ENCODE peak calls at places on chromosome 22, in four cellular contexts. N, Z, K and Y are unnamed samples.

GRCh38 chr22:24807284-24807950 is 1.4 kb downstream of the SGSM1 start:
- DNase-seq in N (no peak), Z (no peak), K (no peak), Y (peak)

GRCh38 chr22:46214149-46214548 is 35.9 kb downstream of the CDPF1 start:
- DNase-seq in N (no peak), Z (no peak), K (no peak), Y (no peak)

GRCh38 chr22:25120761-25121212 is 78.9 kb upstream of the CRYBB3 start:
- DNase-seq in N (peak), Z (no peak), K (no peak), Y (no peak)

GRCh38 chr22:47787501-47788227 is 1025.2 kb downstream of the TBC1D22A start:
- DNase-seq in N (no peak), Z (no peak), K (no peak), Y (no peak)

GRCh38 chr22:42693055-42693762 is 27.5 kb downstream of the A4GALT start:
- DNase-seq in N (no peak), Z (no peak), K (no peak), Y (no peak)

GRCh38 chr22:23471698-23472097 is 108.4 kb downstream of the IGLL1 start:
- DNase-seq in N (no peak), Z (no peak), K (no peak), Y (no peak)

GRCh38 chr22:48695731-48696305 is 1131.9 kb downstream of the BRD1 start:
- DNase-seq in N (no peak), Z (no peak), K (no peak), Y (no peak)

GRCh38 chr22:40036591-40037225 is 42.0 kb downstream of the FAM83F start:
- DNase-seq in N (peak), Z (peak), K (peak), Y (peak)

GRCh38 chr22:46002757-46003270 is 25.9 kb upstream of the WNT7B start:
- DNase-seq in N (no peak), Z (no peak), K (no peak), Y (no peak)

GRCh38 chr22:46336119-46337078 is 885 bp downstream of the TRMU start:
- DNase-seq in N (peak), Z (peak), K (no peak), Y (no peak)

GRCh38 chr22:31302021-31302420 is 9.7 kb upstream of the PIK3IP1 start:
- DNase-seq in N (no peak), Z (no peak), K (no peak), Y (no peak)
- TF ChIP-seq PHF8 in N (no peak), Z (no peak), K (no peak), Y (no peak)

DNA sequence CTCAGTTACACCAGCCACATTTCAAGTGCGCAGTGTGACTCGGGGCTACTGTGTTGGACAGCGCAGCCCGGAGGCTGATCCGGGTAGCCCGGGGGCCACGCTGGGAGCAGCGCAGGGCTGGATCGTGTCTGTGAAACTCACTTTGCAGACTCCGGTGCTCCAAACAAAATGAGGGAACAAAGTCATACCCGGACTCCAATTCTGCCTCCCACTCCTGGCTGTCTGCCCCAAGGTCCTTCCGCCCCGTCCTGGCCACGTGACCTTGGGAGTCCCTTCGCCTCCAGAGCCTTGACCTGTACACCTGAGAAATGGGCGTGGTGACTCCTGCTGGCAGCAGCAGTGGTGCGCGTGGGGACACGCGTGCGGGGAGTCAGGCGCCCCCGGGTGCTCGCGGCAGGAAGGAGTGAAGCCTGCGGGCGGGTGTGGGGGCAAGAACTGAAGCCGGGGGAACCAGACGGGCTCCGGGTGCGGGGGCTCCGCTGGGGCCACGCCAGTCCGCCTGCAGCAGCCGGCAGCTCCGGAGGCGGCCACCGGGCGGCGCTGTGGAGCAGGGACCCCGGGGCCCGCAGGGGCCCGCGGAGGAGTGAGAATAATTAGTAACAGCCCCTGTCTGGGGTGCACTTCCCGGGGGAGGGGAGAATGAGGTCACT is 42.4 kb downstream of the KCNJ4 start:
- DNase-seq in N (no peak), Z (peak), K (no peak), Y (peak)
- TF ChIP-seq PHF8 in N (no peak), Z (no peak), K (no peak), Y (no peak)

DNA sequence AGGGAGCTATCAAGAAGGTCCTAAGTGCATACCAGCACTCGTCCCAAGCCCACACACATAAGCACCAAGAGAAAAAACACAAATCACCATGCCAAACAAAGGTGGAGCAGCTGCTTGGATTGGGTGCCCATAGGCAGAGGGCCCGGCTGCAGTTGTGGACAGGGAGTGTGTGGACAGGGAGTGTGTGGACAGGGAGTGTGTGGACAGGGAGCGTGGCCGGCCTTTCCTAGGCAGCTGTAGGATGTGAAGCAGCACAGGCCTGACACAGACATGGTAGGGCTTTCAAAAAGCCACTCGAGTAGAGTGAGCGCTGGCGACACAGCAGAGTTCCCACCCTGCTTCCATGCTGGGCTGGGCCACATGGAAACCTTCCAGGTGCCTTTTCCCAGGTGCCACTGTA is 3.5 kb downstream of the RTL6 start:
- DNase-seq in N (no peak), Z (no peak), K (no peak), Y (no peak)
- TF ChIP-seq PHF8 in N (no peak), Z (no peak), K (no peak), Y (no peak)

DNA sequence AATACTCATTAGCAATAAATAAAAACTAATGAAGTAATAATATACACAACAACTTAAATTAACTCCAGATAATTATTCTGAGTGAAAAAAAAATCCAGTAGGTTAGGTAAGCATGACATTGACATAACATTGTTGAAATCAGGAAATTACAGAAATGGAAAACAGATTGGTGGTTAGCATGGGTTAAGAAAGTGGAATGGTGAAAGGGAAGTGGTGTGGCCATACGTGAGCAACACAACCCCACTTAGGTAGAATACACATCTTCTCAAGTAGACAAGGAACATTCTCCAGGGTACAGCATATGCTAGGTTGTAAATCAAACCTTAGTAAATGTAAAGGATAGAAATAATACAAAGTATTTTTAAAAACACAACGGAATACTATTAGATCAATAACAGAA is 30.2 kb upstream of the CLTCL1 start:
- DNase-seq in N (no peak), Z (no peak), K (no peak), Y (no peak)
- TF ChIP-seq PHF8 in N (no peak), Z (no peak), K (no peak), Y (no peak)

GRCh38 chr22:49994361-49995058 is 18.1 kb downstream of the IL17REL start:
- DNase-seq in N (no peak), Z (no peak), K (no peak), Y (no peak)
- TF ChIP-seq PHF8 in N (no peak), Z (no peak), K (no peak), Y (no peak)

DNA sequence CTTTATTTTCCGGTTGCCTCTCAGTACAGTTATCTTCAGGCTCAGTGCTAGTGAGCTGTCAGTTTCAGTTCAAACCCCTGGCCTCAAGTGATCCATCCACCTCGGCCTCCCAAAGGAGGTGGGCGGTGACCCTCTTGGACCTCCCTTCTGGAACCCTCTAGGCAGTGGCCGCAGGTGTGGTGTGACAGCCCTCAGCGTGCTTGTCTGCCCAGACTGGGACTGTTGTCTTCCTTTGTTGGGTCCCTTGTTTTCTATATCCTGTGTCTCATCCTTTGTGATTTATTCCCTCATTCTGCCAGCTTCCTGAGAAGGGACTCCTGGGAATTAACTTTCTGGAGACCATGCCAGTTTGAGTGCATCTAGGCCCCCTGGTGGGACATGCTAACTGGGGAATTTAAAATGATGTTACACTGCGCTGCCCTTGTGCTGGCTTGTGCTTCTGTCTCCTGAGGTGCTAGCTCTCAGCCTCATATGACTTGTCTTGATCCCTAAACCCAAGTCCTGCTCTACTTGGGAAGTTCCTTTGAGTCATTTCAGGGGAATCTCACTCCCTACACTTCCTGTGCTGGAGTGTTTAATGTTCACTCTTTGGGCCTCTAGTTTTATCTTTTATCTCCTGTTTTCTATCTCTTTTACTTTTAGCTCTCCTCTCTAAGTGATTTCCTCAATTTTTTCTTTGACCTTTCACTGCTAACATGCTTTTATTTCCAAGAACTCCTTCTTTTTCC is 19.4 kb downstream of the MED15 start:
- DNase-seq in N (no peak), Z (peak), K (no peak), Y (peak)
- TF ChIP-seq PHF8 in N (no peak), Z (peak), K (no peak), Y (no peak)

GRCh38 chr22:17774206-17774927 is at the start of gene BID:
- DNase-seq in N (no peak), Z (peak), K (no peak), Y (no peak)
- TF ChIP-seq PHF8 in N (no peak), Z (peak), K (peak), Y (no peak)

GRCh38 chr22:29130490-29130889 is 57.7 kb downstream of the KREMEN1 start:
- DNase-seq in N (no peak), Z (no peak), K (no peak), Y (no peak)
- TF ChIP-seq PHF8 in N (no peak), Z (no peak), K (no peak), Y (no peak)

GRCh38 chr22:36384766-36385400 is 2.9 kb downstream of the MYH9 start:
- DNase-seq in N (no peak), Z (no peak), K (no peak), Y (no peak)
- TF ChIP-seq PHF8 in N (peak), Z (no peak), K (no peak), Y (no peak)

DNA sequence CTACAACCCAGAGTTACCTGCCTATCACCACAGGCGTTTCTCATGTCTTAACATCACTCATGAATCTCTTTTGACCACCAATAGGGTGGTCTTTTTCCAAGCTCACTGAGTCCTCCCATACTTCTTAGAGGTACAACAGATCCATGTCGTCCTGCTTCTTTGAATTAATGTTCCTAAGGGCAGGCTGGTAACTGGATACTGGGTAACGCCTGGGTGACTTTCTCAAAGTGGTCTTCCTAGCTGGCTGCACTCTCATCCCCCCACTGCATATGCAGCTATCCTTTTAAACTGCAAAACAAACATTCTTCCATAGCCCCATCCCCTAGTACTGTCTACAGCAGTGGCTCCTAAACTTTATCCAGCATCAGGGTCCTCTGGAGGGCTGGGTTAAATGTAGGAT is 205.1 kb downstream of the LARGE1 start:
- DNase-seq in N (no peak), Z (no peak), K (no peak), Y (no peak)
- TF ChIP-seq PHF8 in N (no peak), Z (no peak), K (no peak), Y (no peak)